ENCODE peak calls at places on chromosomes 12 and 14, in six cellular contexts. V, N, A, G, F and M are unnamed samples.

GRCh38 chr12:100279159-100279558 is 12.2 kb downstream of the SCYL2 start:
- DNase-seq in F (no peak), A (no peak), V (no peak), G (no peak), N (no peak), M (peak; percentile 15)

GRCh38 chr12:111124183-111124582 is 203.8 kb upstream of the MYL2 start:
- DNase-seq in V (no peak), G (no peak), F (no peak), N (no peak), A (no peak), M (no peak)

GRCh38 chr14:36477266-36477665 is 42.8 kb downstream of the NKX2-1 start:
- DNase-seq in G (no peak), A (no peak), V (no peak), F (no peak), N (no peak), M (no peak)

GRCh38 chr12:83818888-83819287 is 1093.7 kb downstream of the SLC6A15 start:
- DNase-seq in F (peak; percentile 68), N (no peak), V (no peak), A (no peak), G (no peak), M (no peak)

GRCh38 chr14:76924363-76925151 is 98.3 kb downstream of the LRRC74A start:
- DNase-seq in G (no peak), V (peak; percentile 93), N (peak; percentile 64), F (peak; percentile 71), A (no peak), M (no peak)

GRCh38 chr12:111268738-111269572 is 99.9 kb downstream of the PHETA1 start:
- DNase-seq in F (no peak), A (no peak), V (peak; percentile 60), G (no peak), N (no peak), M (peak; percentile 18)

GRCh38 chr12:27614386-27614785 is 81.9 kb upstream of the REP15 start:
- DNase-seq in G (no peak), N (no peak), F (no peak), V (no peak), A (no peak), M (no peak)

GRCh38 chr14:54711812-54712211 is 144.9 kb downstream of the SAMD4A start:
- DNase-seq in G (no peak), V (no peak), A (no peak), N (no peak), F (no peak), M (no peak)

GRCh38 chr12:20463920-20464524 is 95.7 kb downstream of the PDE3A start:
- DNase-seq in G (no peak), F (peak; percentile 29), N (no peak), V (peak; percentile 44), A (no peak), M (peak; percentile 32)

GRCh38 chr12:2323538-2324261 is 270.9 kb downstream of the CACNA1C start:
- DNase-seq in A (no peak), G (no peak), N (no peak), F (no peak), V (no peak), M (no peak)

GRCh38 chr12:5512585-5512970 is 80.7 kb downstream of the NTF3 start:
- DNase-seq in F (no peak), N (no peak), G (no peak), V (no peak), A (no peak), M (no peak)

GRCh38 chr12:129844662-129845061 is 59.2 kb downstream of the TMEM132D start:
- DNase-seq in V (no peak), A (no peak), G (no peak), F (no peak), N (no peak), M (no peak)

GRCh38 chr12:63862187-63863107 is 17.9 kb downstream of the SRGAP1 start:
- DNase-seq in A (no peak), F (peak; percentile 96), V (no peak), G (peak; percentile 35), N (no peak), M (peak; percentile 83)

GRCh38 chr14:56065621-56066295 is 52.5 kb upstream of the PELI2 start:
- DNase-seq in A (no peak), G (no peak), V (no peak), N (no peak), F (no peak), M (no peak)

GRCh38 chr12:89278169-89278568 is 74.1 kb downstream of the DUSP6 start:
- DNase-seq in V (peak; percentile 31), A (no peak), N (no peak), G (no peak), F (no peak), M (peak; percentile 11)
- H3K4me1 ChIP-seq in V (no peaks in the 10 kb centered on the region), A (peaks cover 22% of the 10 kb centered on the region), N (peaks cover 9% of the 10 kb centered on the region), G (no peaks in the 10 kb centered on the region), F (no peaks in the 10 kb centered on the region), M (no peaks in the 10 kb centered on the region)

GRCh38 chr12:53069621-53070410 is 9.4 kb downstream of the SPRYD3 start:
- DNase-seq in N (no peak), A (peak; percentile 55), V (no peak), G (no peak), F (no peak), M (no peak)
- H3K4me1 ChIP-seq in N (peaks cover 12% of the 10 kb centered on the region), A (peaks cover 99% of the 10 kb centered on the region), V (no peaks in the 10 kb centered on the region), G (peaks cover 34% of the 10 kb centered on the region), F (peaks cover 24% of the 10 kb centered on the region), M (peaks cover 7% of the 10 kb centered on the region)

GRCh38 chr12:120115066-120115465 is 1.5 kb downstream of the RAB35 start:
- DNase-seq in G (no peak), A (no peak), N (no peak), F (no peak), V (no peak), M (no peak)
- H3K4me1 ChIP-seq in G (peaks cover 30% of the 10 kb centered on the region), A (peaks cover 78% of the 10 kb centered on the region), N (peaks cover 6% of the 10 kb centered on the region), F (peaks cover 26% of the 10 kb centered on the region), V (peaks cover 62% of the 10 kb centered on the region), M (peaks cover 26% of the 10 kb centered on the region)

GRCh38 chr12:15631007-15631715 is 158.0 kb downstream of the EPS8 start:
- DNase-seq in V (no peak), G (no peak), A (no peak), F (no peak), N (no peak), M (no peak)

GRCh38 chr12:15629761-15630160 is 159.4 kb downstream of the EPS8 start:
- DNase-seq in A (no peak), V (no peak), F (peak; percentile 32), G (no peak), N (no peak), M (no peak)

GRCh38 chr12:15633201-15633600 is 156.0 kb downstream of the EPS8 start:
- DNase-seq in F (no peak), V (peak; percentile 12), A (no peak), G (no peak), N (no peak), M (no peak)

GRCh38 chr12:15634010-15634676 is 155.0 kb downstream of the EPS8 start:
- DNase-seq in N (no peak), F (no peak), V (peak; percentile 5), A (no peak), G (no peak), M (no peak)

GRCh38 chr12:15632708-15633107 is 156.5 kb downstream of the EPS8 start:
- DNase-seq in N (no peak), A (no peak), G (no peak), F (no peak), V (peak; percentile 26), M (no peak)
- H3K4me1 ChIP-seq in N (peaks cover 31% of the 10 kb centered on the region), A (peaks cover 41% of the 10 kb centered on the region), G (peaks cover 7% of the 10 kb centered on the region), F (peaks cover 78% of the 10 kb centered on the region), V (peaks cover 18% of the 10 kb centered on the region), M (peaks cover 51% of the 10 kb centered on the region)

GRCh38 chr14:103393078-103393477 is 7.9 kb downstream of the MARK3 start:
- DNase-seq in N (no peak), V (no peak), G (peak; percentile 13), F (no peak), A (no peak), M (no peak)

GRCh38 chr14:103395245-103395644 is 10.0 kb downstream of the MARK3 start:
- DNase-seq in G (no peak), V (no peak), F (no peak), A (no peak), N (no peak), M (no peak)

GRCh38 chr14:103392572-103392971 is 7.4 kb downstream of the MARK3 start:
- DNase-seq in G (peak; percentile 0), V (no peak), F (no peak), N (no peak), A (no peak), M (no peak)

GRCh38 chr14:103392106-103392505 is 6.9 kb downstream of the MARK3 start:
- DNase-seq in F (no peak), V (no peak), G (peak; percentile 0), A (no peak), N (no peak), M (no peak)

DNA sequence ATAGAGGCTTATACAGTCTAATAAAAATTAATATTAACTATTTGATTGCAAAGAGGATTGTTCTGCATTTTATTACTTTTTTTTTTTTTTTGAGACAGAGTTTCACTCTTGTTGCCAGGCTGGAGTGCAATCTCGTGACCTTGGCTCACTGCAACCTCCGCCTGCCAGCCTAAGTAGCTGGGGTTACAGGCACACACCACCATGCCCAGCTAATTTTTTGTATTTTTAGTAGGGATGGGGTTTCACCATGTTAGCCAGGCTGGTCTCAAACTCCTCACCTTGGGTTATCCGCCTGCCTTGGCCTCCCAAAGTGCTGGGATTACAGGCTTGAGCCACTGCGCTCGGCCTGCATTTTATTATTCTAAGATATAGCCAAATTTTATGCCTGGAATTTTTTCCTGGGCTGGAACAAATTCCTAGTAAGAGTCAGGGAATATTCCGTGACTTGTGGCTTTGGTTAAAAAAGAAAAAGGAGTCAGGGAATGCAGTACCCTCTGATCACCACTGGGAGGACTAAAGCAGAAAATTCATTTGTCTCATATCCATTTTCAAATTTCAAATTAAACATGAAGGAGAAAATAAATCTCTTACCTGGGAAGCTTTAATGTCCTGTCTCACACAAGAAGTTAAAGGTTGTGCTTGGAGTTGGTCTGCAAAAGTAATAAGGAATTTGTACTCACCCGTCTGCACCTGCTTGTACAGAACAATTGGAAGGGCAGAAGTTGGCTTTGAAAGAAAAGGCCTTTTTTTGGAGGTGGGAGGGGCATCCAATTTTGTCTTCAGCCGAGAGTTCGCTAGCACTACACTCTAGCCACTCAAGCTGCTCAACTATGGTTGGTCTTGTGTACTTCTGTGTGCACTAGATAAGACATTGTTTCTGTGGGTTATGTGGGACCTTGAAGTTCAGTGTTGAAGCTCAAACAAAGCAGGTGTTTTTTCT is 8.7 kb downstream of the MARK3 start:
- DNase-seq in V (peak; percentile 77), A (no peak), F (peak; percentile 42), G (no peak), N (no peak), M (no peak)
- H3K4me1 ChIP-seq in V (peaks cover 35% of the 10 kb centered on the region), A (peaks cover 97% of the 10 kb centered on the region), F (peaks cover 56% of the 10 kb centered on the region), G (peaks cover 15% of the 10 kb centered on the region), N (peaks cover 4% of the 10 kb centered on the region), M (peaks cover 7% of the 10 kb centered on the region)

GRCh38 chr12:76555797-76556196 is 3.8 kb downstream of the OSBPL8 start:
- DNase-seq in N (no peak), G (no peak), F (no peak), A (no peak), V (no peak), M (no peak)
- H3K4me1 ChIP-seq in N (no peaks in the 10 kb centered on the region), G (peaks cover 12% of the 10 kb centered on the region), F (peaks cover 19% of the 10 kb centered on the region), A (peaks cover 87% of the 10 kb centered on the region), V (peaks cover 82% of the 10 kb centered on the region), M (peaks cover 4% of the 10 kb centered on the region)

GRCh38 chr12:14258468-14258947 is 107.0 kb upstream of the ATF7IP start:
- DNase-seq in V (no peak), A (no peak), F (no peak), N (no peak), G (no peak), M (no peak)
- H3K4me1 ChIP-seq in V (peaks cover 47% of the 10 kb centered on the region), A (peaks cover 53% of the 10 kb centered on the region), F (peaks cover 23% of the 10 kb centered on the region), N (peaks cover 26% of the 10 kb centered on the region), G (peaks cover 15% of the 10 kb centered on the region), M (peaks cover 19% of the 10 kb centered on the region)